ENCODE peak calls at places on chromosomes 16 and 17, in five cellular contexts. M, C, G, N and Q are unnamed samples.

GRCh38 chr16:50695017-50696000 is 1.9 kb downstream of the NOD2 start:
- DNase-seq in M (no peak), C (no peak), G (no peak), N (no peak), Q (no peak)

GRCh38 chr17:49969134-49969759 is at the start of gene DLX4:
- DNase-seq in M (peak), C (no peak), G (no peak), N (peak), Q (peak)

GRCh38 chr16:7983671-7984070 is 606.6 kb downstream of the TMEM114 start:
- DNase-seq in M (no peak), C (no peak), G (no peak), N (no peak), Q (no peak)

GRCh38 chr17:74380086-74380958 is 13.0 kb downstream of the GPR142 start:
- DNase-seq in M (no peak), C (no peak), G (no peak), N (no peak), Q (peak)

GRCh38 chr17:79628861-79629547 is 18.2 kb upstream of the RBFOX3 start:
- DNase-seq in M (no peak), C (no peak), G (no peak), N (no peak), Q (no peak)

GRCh38 chr17:62895650-62896301 is 70.3 kb upstream of the TANC2 start:
- DNase-seq in M (no peak), C (no peak), G (peak), N (no peak), Q (no peak)

GRCh38 chr16:57628008-57628781 is at the start of gene ADGRG1:
- DNase-seq in M (no peak), C (no peak), G (peak), N (peak), Q (peak)

GRCh38 chr17:76145231-76146052 is 4.4 kb upstream of the FOXJ1 start:
- DNase-seq in M (peak), C (peak), G (no peak), N (no peak), Q (no peak)

GRCh38 chr17:63984206-63984605 is 11.5 kb upstream of the SCN4A start:
- DNase-seq in M (no peak), C (no peak), G (peak), N (no peak), Q (no peak)

GRCh38 chr17:81831957-81832607 is 1.0 kb downstream of the MCRIP1 start:
- DNase-seq in M (peak), C (no peak), G (peak), N (no peak), Q (no peak)

GRCh38 chr16:4075534-4075933 is 40.7 kb downstream of the ADCY9 start:
- DNase-seq in M (no peak), C (no peak), G (no peak), N (no peak), Q (no peak)

GRCh38 chr17:58401287-58401686 is 16.0 kb downstream of the RNF43 start:
- DNase-seq in M (no peak), C (no peak), G (no peak), N (no peak), Q (no peak)

GRCh38 chr16:64975821-64976220 is 146.0 kb downstream of the CDH11 start:
- DNase-seq in M (no peak), C (no peak), G (peak), N (no peak), Q (no peak)

GRCh38 chr16:49491111-49491670 is 117.6 kb downstream of the C16orf78 start:
- DNase-seq in M (no peak), C (no peak), G (no peak), N (no peak), Q (no peak)

GRCh38 chr17:59638553-59638952 is 18.9 kb downstream of the CLTC start:
- DNase-seq in M (no peak), C (no peak), G (no peak), N (no peak), Q (no peak)

GRCh38 chr16:78894872-78895271 is 705.7 kb downstream of the MAF start:
- DNase-seq in M (peak), C (no peak), G (no peak), N (no peak), Q (no peak)

GRCh38 chr17:63841350-63842172 is 924 bp downstream of the SMARCD2 start:
- DNase-seq in M (no peak), C (no peak), G (peak), N (no peak), Q (no peak)

GRCh38 chr17:52150935-52151334 is 7.6 kb downstream of the CA10 start:
- DNase-seq in M (no peak), C (no peak), G (no peak), N (no peak), Q (no peak)

GRCh38 chr16:4360538-4361021 is 9.5 kb upstream of the PAM16 start:
- DNase-seq in M (no peak), C (no peak), G (no peak), N (no peak), Q (peak)

GRCh38 chr16:77897038-77897437 is 108.7 kb downstream of the VAT1L start:
- DNase-seq in M (no peak), C (no peak), G (peak), N (no peak), Q (no peak)

GRCh38 chr16:81567987-81568748 is 123.6 kb downstream of the CMIP start:
- DNase-seq in M (no peak), C (no peak), G (peak), N (peak), Q (peak)

GRCh38 chr16:4566144-4566543 is 10.0 kb downstream of the C16orf96 start:
- DNase-seq in M (no peak), C (no peak), G (no peak), N (no peak), Q (no peak)

GRCh38 chr17:79435962-79436361 is 174.9 kb downstream of the RBFOX3 start:
- DNase-seq in M (no peak), C (no peak), G (no peak), N (no peak), Q (peak)

GRCh38 chr17:66533572-66533971 is 231.2 kb downstream of the PRKCA start:
- DNase-seq in M (no peak), C (no peak), G (no peak), N (no peak), Q (no peak)

GRCh38 chr16:56451753-56452689 is 667 bp downstream of the OGFOD1 start:
- DNase-seq in M (no peak), C (no peak), G (peak), N (peak), Q (peak)

GRCh38 chr17:9772658-9773057 is 18.7 kb downstream of the DHRS7C start:
- DNase-seq in M (no peak), C (no peak), G (no peak), N (no peak), Q (no peak)

GRCh38 chr16:57001026-57001669 is 11.8 kb downstream of the NLRC5 start:
- DNase-seq in M (no peak), C (no peak), G (no peak), N (no peak), Q (no peak)

GRCh38 chr17:55238931-55239297 is 25.8 kb upstream of the HLF start:
- DNase-seq in M (no peak), C (peak), G (peak), N (no peak), Q (peak)

GRCh38 chr16:66538910-66539309 is 11.0 kb downstream of the TK2 start:
- DNase-seq in M (no peak), C (no peak), G (no peak), N (no peak), Q (no peak)